ENCODE peak calls at places on chromosomes 13 and 19, in five cellular contexts. A is GM12878, H is upper lobe of left lung, L is H1, N is suprapubic skin. U is an unnamed sample.

GRCh38 chr19:3407556-3408516 is 41.5 kb downstream of the NFIC start:
- DNase-seq in A (no peak), H (no peak), L (no peak), N (no peak), U (peak)

GRCh38 chr19:55545913-55546495 is 661 bp upstream of the SBK3 start:
- DNase-seq in A (no peak), H (no peak), L (no peak), N (no peak), U (no peak)

GRCh38 chr19:54517483-54517882 is 14.9 kb downstream of the LAIR2 start:
- DNase-seq in A (no peak), H (no peak), L (peak), N (no peak), U (no peak)

GRCh38 chr13:99660101-99660500 is 158.8 kb downstream of the TM9SF2 start:
- DNase-seq in A (no peak), H (no peak), L (peak), N (no peak), U (no peak)

GRCh38 chr19:49132974-49133609 is 13.7 kb downstream of the PPFIA3 start:
- DNase-seq in A (no peak), H (peak), L (peak), N (no peak), U (no peak)

GRCh38 chr19:34639491-34640085 is 37.4 kb downstream of the SCGB2B2 start:
- DNase-seq in A (peak), H (no peak), L (peak), N (no peak), U (no peak)

GRCh38 chr19:33304760-33305647 is 2.7 kb upstream of the CEBPA start:
- DNase-seq in A (no peak), H (no peak), L (no peak), N (no peak), U (no peak)

GRCh38 chr13:79447741-79448140 is 33.2 kb upstream of the NDFIP2 start:
- DNase-seq in A (no peak), H (no peak), L (no peak), N (no peak), U (no peak)

GRCh38 chr13:84362777-84363176 is 480.5 kb upstream of the SLITRK1 start:
- DNase-seq in A (no peak), H (no peak), L (no peak), N (no peak), U (no peak)

GRCh38 chr19:30701178-30701577 is 329.0 kb downstream of the ZNF536 start:
- DNase-seq in A (no peak), H (no peak), L (no peak), N (peak), U (no peak)

GRCh38 chr19:57559008-57559403 is 657 bp downstream of the ZNF550 start:
- DNase-seq in A (no peak), H (no peak), L (no peak), N (no peak), U (peak)

GRCh38 chr19:35562776-35563175 is 682 bp downstream of the ATP4A start:
- DNase-seq in A (no peak), H (no peak), L (no peak), N (no peak), U (no peak)

GRCh38 chr19:1567116-1567847 is 843 bp downstream of the MEX3D start:
- DNase-seq in A (no peak), H (peak), L (no peak), N (no peak), U (peak)

GRCh38 chr19:29524201-29524911 is 1.4 kb upstream of the VSTM2B start:
- DNase-seq in A (no peak), H (no peak), L (no peak), N (no peak), U (no peak)

GRCh38 chr19:32822916-32823746 is 46.4 kb downstream of the SLC7A9 start:
- DNase-seq in A (no peak), H (no peak), L (no peak), N (peak), U (no peak)

GRCh38 chr13:113151745-113152707 is 6.4 kb upstream of the PROZ start:
- DNase-seq in A (no peak), H (peak), L (peak), N (peak), U (peak)

GRCh38 chr19:3135961-3136683 is at the start of gene GNA15:
- DNase-seq in A (no peak), H (peak), L (no peak), N (no peak), U (no peak)

GRCh38 chr13:101892296-101892695 is 439.8 kb downstream of the ITGBL1 start:
- DNase-seq in A (no peak), H (no peak), L (no peak), N (no peak), U (no peak)

GRCh38 chr19:47283405-47284059 is 8.8 kb downstream of the INAFM1 start:
- DNase-seq in A (no peak), H (no peak), L (no peak), N (no peak), U (no peak)

DNA sequence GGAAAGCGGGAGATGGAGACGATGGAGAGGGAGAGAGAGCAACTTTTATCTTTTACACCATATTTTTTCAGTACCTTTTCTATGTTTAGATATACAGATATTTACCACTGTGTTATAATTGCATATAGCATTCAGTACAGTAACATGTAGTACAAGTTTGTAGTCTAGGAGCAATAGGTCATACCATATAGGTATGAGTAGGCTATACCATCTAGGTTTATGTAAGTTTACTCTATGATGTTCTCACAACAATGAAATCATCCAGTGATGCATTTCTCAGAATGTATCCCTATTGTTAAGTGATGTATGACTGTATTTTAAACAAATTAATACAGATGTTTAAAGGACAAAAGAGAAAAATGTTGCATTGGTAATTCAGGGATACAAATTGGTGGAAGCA is 136.1 kb downstream of the PDS5B start:
- DNase-seq in A (no peak), H (no peak), L (no peak), N (no peak), U (no peak)
- TF ChIP-seq EP300 in A (no peak), H (no peak), L (no peak), N (no peak), U (no peak)

DNA sequence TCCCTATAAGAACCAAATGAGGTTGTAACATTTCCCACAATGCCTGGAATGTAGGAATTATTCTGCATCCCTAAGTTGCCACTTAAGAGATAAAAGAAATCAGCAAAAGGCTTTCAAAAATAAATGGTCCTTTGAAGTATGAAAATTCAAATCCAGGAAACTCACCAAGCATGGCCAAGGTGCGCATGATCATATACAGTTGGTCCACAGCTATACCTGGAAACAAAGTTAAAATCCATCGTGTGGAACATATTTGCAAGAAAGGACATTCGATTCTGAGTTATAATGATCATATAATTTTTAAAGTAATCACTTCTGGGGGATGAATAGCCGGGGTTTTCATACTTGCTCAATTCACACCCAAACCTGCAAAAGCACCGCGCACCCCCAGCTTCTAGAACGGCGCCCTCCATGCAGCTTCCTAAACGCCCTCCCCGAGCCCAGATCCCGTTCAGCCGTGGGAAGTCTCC is 525 bp downstream of the CARS2 start:
- DNase-seq in A (no peak), H (no peak), L (no peak), N (no peak), U (no peak)
- H3K27ac ChIP-seq in A (peak), H (peak), L (peak), N (peak), U (no peak)

DNA sequence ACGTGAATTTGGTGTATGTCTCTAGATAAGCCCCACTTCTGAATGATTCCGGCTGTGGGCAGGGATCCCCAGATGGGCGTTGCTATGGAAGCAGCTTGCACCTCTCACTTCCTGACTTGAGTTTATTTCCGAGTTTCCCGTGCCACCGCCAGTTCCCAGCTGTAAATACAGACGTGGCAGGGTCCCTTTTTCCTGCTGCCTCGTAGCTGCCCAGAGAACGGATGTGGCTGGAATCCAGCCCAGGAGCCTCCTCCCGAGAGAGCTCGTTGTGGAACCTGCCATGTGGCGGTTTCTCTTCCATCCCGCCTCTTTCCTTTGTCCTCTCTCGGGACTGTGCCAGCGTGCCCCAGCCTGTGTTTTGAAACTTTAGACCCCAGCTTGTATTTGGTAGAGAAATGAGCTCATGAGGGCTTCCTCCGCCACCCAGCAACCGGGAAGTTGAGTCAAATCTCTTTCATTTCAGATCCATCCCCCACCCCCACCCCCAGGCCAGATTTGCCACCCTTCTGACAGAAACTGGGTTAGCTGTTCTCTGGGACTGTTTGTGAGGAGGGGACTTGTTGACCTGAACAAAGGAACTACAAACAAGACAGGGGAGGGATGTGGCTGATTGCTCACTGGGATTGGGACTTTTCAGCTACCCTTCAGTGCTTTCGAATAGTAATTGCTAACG is 96.6 kb downstream of the SIPA1L3 start:
- DNase-seq in A (peak), H (no peak), L (peak), N (peak), U (peak)
- TF ChIP-seq EP300 in A (no peak), H (no peak), L (no peak), N (no peak), U (no peak)

GRCh38 chr13:98222081-98222554 is 45.0 kb upstream of the RNF113B start:
- DNase-seq in A (no peak), H (no peak), L (no peak), N (no peak), U (no peak)

GRCh38 chr13:98224557-98224956 is 47.5 kb upstream of the RNF113B start:
- DNase-seq in A (no peak), H (no peak), L (no peak), N (no peak), U (no peak)

GRCh38 chr13:98225036-98225940 is 48.2 kb upstream of the RNF113B start:
- DNase-seq in A (no peak), H (no peak), L (no peak), N (no peak), U (no peak)

GRCh38 chr13:98222816-98223215 is 45.7 kb upstream of the RNF113B start:
- DNase-seq in A (no peak), H (no peak), L (no peak), N (no peak), U (no peak)

DNA sequence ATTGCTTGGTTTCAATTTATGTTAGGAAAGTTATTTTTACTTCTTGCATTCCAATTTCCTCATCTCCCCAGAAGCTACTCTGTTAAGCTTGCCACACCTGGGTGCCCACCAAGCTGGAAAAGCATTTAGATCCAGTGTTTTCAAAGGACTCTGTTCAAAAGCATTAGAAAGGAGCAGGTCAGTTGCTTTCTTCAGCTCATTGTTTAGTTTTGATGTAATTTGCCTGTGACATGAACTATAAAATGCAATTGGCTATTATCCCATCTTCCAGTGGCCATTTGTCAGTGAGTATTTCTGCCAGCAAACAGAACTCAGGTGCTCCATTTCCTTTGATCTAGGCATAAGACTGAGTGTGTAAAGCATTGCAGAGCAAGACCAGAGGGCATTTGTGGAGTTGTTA is 46.7 kb upstream of the RNF113B start:
- DNase-seq in A (no peak), H (no peak), L (no peak), N (no peak), U (no peak)
- H3K27ac ChIP-seq in A (no peak), H (no peak), L (no peak), N (no peak), U (no peak)

DNA sequence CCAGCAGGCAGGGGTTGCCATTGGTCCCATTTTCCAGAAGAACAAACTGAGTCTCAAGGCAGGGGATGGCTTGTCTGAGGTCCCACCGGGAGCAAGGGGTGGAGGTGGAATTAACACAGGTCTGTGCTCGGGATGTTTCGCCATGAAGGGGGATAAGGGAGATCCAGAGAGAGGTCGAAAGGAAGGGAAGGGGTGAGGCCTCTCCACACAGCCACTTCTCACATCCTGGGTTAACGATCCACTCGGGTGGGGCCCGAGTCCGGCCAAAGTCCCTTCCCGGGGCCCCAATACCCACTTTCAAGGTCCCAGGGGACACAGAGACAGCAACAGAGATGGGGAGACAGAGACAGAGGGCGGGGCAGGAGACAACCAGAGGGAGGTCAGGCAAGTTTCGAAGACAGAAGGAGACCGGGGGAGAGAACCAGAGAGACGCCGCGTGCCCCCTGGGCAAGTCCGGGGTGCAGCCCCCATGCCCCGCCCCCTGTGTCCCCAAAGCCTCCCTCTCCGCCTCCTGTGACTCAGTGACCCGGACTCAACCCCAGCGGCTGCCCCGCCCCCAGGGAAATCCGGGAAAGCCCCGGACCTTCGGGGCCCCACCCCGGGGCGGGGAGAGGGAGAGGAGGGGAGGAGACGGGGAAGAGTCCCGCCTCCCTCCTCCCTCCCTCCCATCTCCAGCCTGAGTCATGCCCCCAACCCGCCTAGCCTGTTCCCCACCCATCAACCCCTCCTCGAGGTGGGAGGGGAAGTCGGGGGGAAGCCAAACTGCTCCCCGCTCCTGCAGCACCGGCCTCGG is 1.4 kb upstream of the BCL3 start:
- DNase-seq in A (peak), H (peak), L (peak), N (peak), U (peak)
- TF ChIP-seq EP300 in A (peak), H (peak), L (no peak), N (no peak), U (peak)

DNA sequence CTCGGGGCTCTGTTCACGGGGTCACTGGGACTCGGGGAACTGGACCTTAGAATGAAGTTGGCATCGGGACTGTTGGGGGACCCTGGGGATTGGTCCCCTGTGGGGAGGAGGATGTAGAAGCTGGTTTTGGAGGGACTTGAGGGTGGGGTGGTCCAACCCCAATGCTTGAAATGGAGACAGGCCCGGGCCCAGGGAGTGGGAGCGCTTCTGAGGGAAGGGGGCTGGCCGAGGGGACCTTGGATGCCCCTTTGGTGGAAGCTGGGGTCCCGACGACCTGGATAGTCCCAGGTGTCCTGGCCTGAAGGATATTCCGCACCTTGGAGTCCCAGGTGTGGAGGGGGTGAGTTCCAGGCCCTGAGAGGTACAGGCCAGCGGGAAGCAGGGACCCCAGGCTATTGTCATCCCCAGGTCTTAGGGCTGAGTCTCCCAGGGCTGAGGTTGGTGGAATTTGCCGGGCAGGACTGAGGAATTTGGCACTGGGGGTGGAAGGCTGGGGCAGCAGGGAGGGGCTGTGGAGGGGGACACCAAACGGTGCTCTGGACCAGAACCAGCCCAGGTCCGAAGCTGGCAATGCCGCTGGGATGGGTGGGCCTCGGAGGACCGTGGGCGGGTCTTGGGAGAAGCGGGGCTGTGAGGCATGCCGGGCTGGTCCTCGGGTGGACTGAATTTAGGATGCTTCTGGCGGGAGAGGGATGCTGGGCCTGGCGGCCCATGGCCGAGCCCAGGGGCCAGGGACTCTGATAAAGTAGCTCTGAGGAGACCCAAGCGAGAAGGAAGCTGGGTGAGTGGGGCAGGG is 1.8 kb downstream of the HDGFL2 start:
- DNase-seq in A (no peak), H (peak), L (peak), N (no peak), U (no peak)
- H3K27ac ChIP-seq in A (no peak), H (no peak), L (peak), N (no peak), U (no peak)